ENCODE peak calls at places on chromosomes 5 and 9, in five cellular contexts. One of them, this sample, is unnamed.

GRCh38 chr9:131500939-131501541 is 1.7 kb upstream of the POMT1 start:
- DNase-seq in RWPE1: peak
- DNase-seq in small intestine: peak
- DNase-seq in stimulated activated CD4-positive, alpha-beta T cell treated with anti-CD3 and anti-CD28 coated beads, Interleukin-2, amount 100 ng/mL, for 48 hours: peak
- DNase-seq in brain microvascular endothelial cell: no peak
- DNase-seq in this sample: peak

GRCh38 chr9:133477992-133478850 is 678 bp downstream of the SLC2A6 start:
- DNase-seq in RWPE1: peak
- DNase-seq in small intestine: no peak
- DNase-seq in stimulated activated CD4-positive, alpha-beta T cell treated with anti-CD3 and anti-CD28 coated beads, Interleukin-2, amount 100 ng/mL, for 48 hours: no peak
- DNase-seq in brain microvascular endothelial cell: peak
- DNase-seq in this sample: no peak

GRCh38 chr9:124769451-124770358 is 1.4 kb downstream of the NR6A1 start:
- DNase-seq in RWPE1: peak
- DNase-seq in small intestine: peak
- DNase-seq in stimulated activated CD4-positive, alpha-beta T cell treated with anti-CD3 and anti-CD28 coated beads, Interleukin-2, amount 100 ng/mL, for 48 hours: peak
- DNase-seq in brain microvascular endothelial cell: no peak
- DNase-seq in this sample: no peak

GRCh38 chr5:36877667-36878420 is 1.3 kb downstream of the NIPBL start:
- DNase-seq in RWPE1: peak
- DNase-seq in small intestine: peak
- DNase-seq in stimulated activated CD4-positive, alpha-beta T cell treated with anti-CD3 and anti-CD28 coated beads, Interleukin-2, amount 100 ng/mL, for 48 hours: no peak
- DNase-seq in brain microvascular endothelial cell: peak
- DNase-seq in this sample: no peak

GRCh38 chr5:10111575-10111974 is 138.1 kb downstream of the ATPSCKMT start:
- DNase-seq in RWPE1: peak
- DNase-seq in small intestine: peak
- DNase-seq in stimulated activated CD4-positive, alpha-beta T cell treated with anti-CD3 and anti-CD28 coated beads, Interleukin-2, amount 100 ng/mL, for 48 hours: no peak
- DNase-seq in brain microvascular endothelial cell: peak
- DNase-seq in this sample: peak

GRCh38 chr9:133188006-133188842 is 20.8 kb downstream of the OBP2B start:
- DNase-seq in RWPE1: peak
- DNase-seq in small intestine: peak
- DNase-seq in stimulated activated CD4-positive, alpha-beta T cell treated with anti-CD3 and anti-CD28 coated beads, Interleukin-2, amount 100 ng/mL, for 48 hours: no peak
- DNase-seq in brain microvascular endothelial cell: no peak
- DNase-seq in this sample: no peak

GRCh38 chr5:38994329-38994927 is 79.8 kb downstream of the RICTOR start:
- DNase-seq in RWPE1: peak
- DNase-seq in small intestine: peak
- DNase-seq in stimulated activated CD4-positive, alpha-beta T cell treated with anti-CD3 and anti-CD28 coated beads, Interleukin-2, amount 100 ng/mL, for 48 hours: no peak
- DNase-seq in brain microvascular endothelial cell: peak
- DNase-seq in this sample: no peak

GRCh38 chr9:93598647-93599241 is 22.4 kb downstream of the PHF2 start:
- DNase-seq in RWPE1: peak
- DNase-seq in small intestine: no peak
- DNase-seq in stimulated activated CD4-positive, alpha-beta T cell treated with anti-CD3 and anti-CD28 coated beads, Interleukin-2, amount 100 ng/mL, for 48 hours: no peak
- DNase-seq in brain microvascular endothelial cell: no peak
- DNase-seq in this sample: no peak

GRCh38 chr5:51987679-51988209 is 604.5 kb downstream of the ISL1 start:
- DNase-seq in RWPE1: no peak
- DNase-seq in small intestine: no peak
- DNase-seq in stimulated activated CD4-positive, alpha-beta T cell treated with anti-CD3 and anti-CD28 coated beads, Interleukin-2, amount 100 ng/mL, for 48 hours: no peak
- DNase-seq in brain microvascular endothelial cell: no peak
- DNase-seq in this sample: no peak

GRCh38 chr9:8468048-8468600 is 668.5 kb upstream of the DMAC1 start:
- DNase-seq in RWPE1: no peak
- DNase-seq in small intestine: no peak
- DNase-seq in stimulated activated CD4-positive, alpha-beta T cell treated with anti-CD3 and anti-CD28 coated beads, Interleukin-2, amount 100 ng/mL, for 48 hours: no peak
- DNase-seq in brain microvascular endothelial cell: no peak
- DNase-seq in this sample: no peak

GRCh38 chr5:179128041-179128365 is 67.8 kb downstream of the ZNF354C start:
- DNase-seq in RWPE1: no peak
- DNase-seq in small intestine: no peak
- DNase-seq in stimulated activated CD4-positive, alpha-beta T cell treated with anti-CD3 and anti-CD28 coated beads, Interleukin-2, amount 100 ng/mL, for 48 hours: no peak
- DNase-seq in brain microvascular endothelial cell: no peak
- DNase-seq in this sample: no peak

GRCh38 chr5:90833753-90834152 is 275.2 kb downstream of the ADGRV1 start:
- DNase-seq in RWPE1: no peak
- DNase-seq in small intestine: no peak
- DNase-seq in stimulated activated CD4-positive, alpha-beta T cell treated with anti-CD3 and anti-CD28 coated beads, Interleukin-2, amount 100 ng/mL, for 48 hours: no peak
- DNase-seq in brain microvascular endothelial cell: no peak
- DNase-seq in this sample: no peak

GRCh38 chr5:72889324-72889723 is 66.5 kb upstream of the FCHO2 start:
- DNase-seq in RWPE1: no peak
- DNase-seq in small intestine: no peak
- DNase-seq in stimulated activated CD4-positive, alpha-beta T cell treated with anti-CD3 and anti-CD28 coated beads, Interleukin-2, amount 100 ng/mL, for 48 hours: no peak
- DNase-seq in brain microvascular endothelial cell: no peak
- DNase-seq in this sample: no peak

GRCh38 chr9:1875251-1875851 is 139.8 kb upstream of the SMARCA2 start:
- DNase-seq in RWPE1: no peak
- DNase-seq in small intestine: no peak
- DNase-seq in stimulated activated CD4-positive, alpha-beta T cell treated with anti-CD3 and anti-CD28 coated beads, Interleukin-2, amount 100 ng/mL, for 48 hours: no peak
- DNase-seq in brain microvascular endothelial cell: no peak
- DNase-seq in this sample: no peak

GRCh38 chr9:4306066-4306787 is 6.4 kb upstream of the GLIS3 start:
- DNase-seq in RWPE1: no peak
- DNase-seq in small intestine: no peak
- DNase-seq in stimulated activated CD4-positive, alpha-beta T cell treated with anti-CD3 and anti-CD28 coated beads, Interleukin-2, amount 100 ng/mL, for 48 hours: peak
- DNase-seq in brain microvascular endothelial cell: peak
- DNase-seq in this sample: no peak

GRCh38 chr9:133125706-133126696 is 5.0 kb upstream of the RALGDS start:
- DNase-seq in RWPE1: no peak
- DNase-seq in small intestine: no peak
- DNase-seq in stimulated activated CD4-positive, alpha-beta T cell treated with anti-CD3 and anti-CD28 coated beads, Interleukin-2, amount 100 ng/mL, for 48 hours: no peak
- DNase-seq in brain microvascular endothelial cell: peak
- DNase-seq in this sample: no peak

GRCh38 chr9:4984171-4984570 is 901 bp upstream of the JAK2 start:
- DNase-seq in RWPE1: no peak
- DNase-seq in small intestine: no peak
- DNase-seq in stimulated activated CD4-positive, alpha-beta T cell treated with anti-CD3 and anti-CD28 coated beads, Interleukin-2, amount 100 ng/mL, for 48 hours: no peak
- DNase-seq in brain microvascular endothelial cell: no peak
- DNase-seq in this sample: no peak

GRCh38 chr5:158744680-158745079 is 355.0 kb downstream of the EBF1 start:
- DNase-seq in RWPE1: no peak
- DNase-seq in small intestine: no peak
- DNase-seq in stimulated activated CD4-positive, alpha-beta T cell treated with anti-CD3 and anti-CD28 coated beads, Interleukin-2, amount 100 ng/mL, for 48 hours: no peak
- DNase-seq in brain microvascular endothelial cell: no peak
- DNase-seq in this sample: no peak

GRCh38 chr5:66743344-66743743 is 147.2 kb downstream of the MAST4 start:
- DNase-seq in RWPE1: no peak
- DNase-seq in small intestine: no peak
- DNase-seq in stimulated activated CD4-positive, alpha-beta T cell treated with anti-CD3 and anti-CD28 coated beads, Interleukin-2, amount 100 ng/mL, for 48 hours: no peak
- DNase-seq in brain microvascular endothelial cell: no peak
- DNase-seq in this sample: no peak

GRCh38 chr5:61567337-61567736 is 235.3 kb downstream of the ZSWIM6 start:
- DNase-seq in RWPE1: no peak
- DNase-seq in small intestine: no peak
- DNase-seq in stimulated activated CD4-positive, alpha-beta T cell treated with anti-CD3 and anti-CD28 coated beads, Interleukin-2, amount 100 ng/mL, for 48 hours: no peak
- DNase-seq in brain microvascular endothelial cell: no peak
- DNase-seq in this sample: no peak

GRCh38 chr5:179468696-179469095 is 81.7 kb upstream of the RUFY1 start:
- DNase-seq in RWPE1: no peak
- DNase-seq in small intestine: no peak
- DNase-seq in stimulated activated CD4-positive, alpha-beta T cell treated with anti-CD3 and anti-CD28 coated beads, Interleukin-2, amount 100 ng/mL, for 48 hours: no peak
- DNase-seq in brain microvascular endothelial cell: no peak
- DNase-seq in this sample: no peak

GRCh38 chr5:76657091-76657490 is 33.9 kb upstream of the F2RL2 start:
- DNase-seq in RWPE1: no peak
- DNase-seq in small intestine: no peak
- DNase-seq in stimulated activated CD4-positive, alpha-beta T cell treated with anti-CD3 and anti-CD28 coated beads, Interleukin-2, amount 100 ng/mL, for 48 hours: no peak
- DNase-seq in brain microvascular endothelial cell: no peak
- DNase-seq in this sample: no peak

This sample was measured in non-pigmented ciliary epithelial cell.